ENCODE peak calls at places on chromosomes 3 and 15, in eight cellular contexts. G is GM23338; F is spleen; K is GM20000; M is CD8-positive, alpha-beta T cell; R is uterus; L is fibroblast of mammary gland; E is IMR-90. P is an unnamed sample.

GRCh38 chr3:186413615-186414415 is 51.8 kb upstream of the DGKG start:
- DNase-seq in M (no peak), E (no peak), G (peak), K (no peak), R (peak), F (peak), L (peak), P (no peak)

GRCh38 chr15:82533801-82534200 is 6.5 kb downstream of the RPS17 start:
- DNase-seq in G (no peak), R (no peak), E (no peak), K (no peak), L (no peak), F (no peak), M (no peak), P (no peak)

GRCh38 chr15:79394231-79394630 is 37.9 kb upstream of the MINAR1 start:
- DNase-seq in F (no peak), M (no peak), L (peak), R (no peak), G (no peak), K (no peak), E (peak), P (no peak)

GRCh38 chr15:87322223-87322622 is 934.3 kb downstream of the NTRK3 start:
- DNase-seq in K (no peak), E (no peak), F (no peak), R (no peak), M (no peak), L (no peak), G (no peak), P (no peak)

GRCh38 chr3:20125912-20126311 is 60.1 kb downstream of the SGO1 start:
- DNase-seq in R (no peak), L (peak), F (peak), K (peak), G (no peak), E (no peak), M (no peak), P (no peak)

GRCh38 chr15:37765809-37766208 is 168.6 kb upstream of the TMCO5A start:
- DNase-seq in R (no peak), K (no peak), E (peak), F (no peak), M (no peak), L (peak), G (peak), P (no peak)

GRCh38 chr3:74593152-74593551 is 21.3 kb downstream of the CNTN3 start:
- DNase-seq in R (no peak), K (no peak), L (no peak), M (no peak), G (no peak), E (no peak), F (no peak), P (no peak)

GRCh38 chr15:90184786-90185704 is 16.1 kb upstream of the SEMA4B start:
- DNase-seq in M (peak), F (peak), R (peak), L (no peak), K (peak), G (peak), E (no peak), P (no peak)

GRCh38 chr3:185400866-185401265 is 37.9 kb downstream of the MAP3K13 start:
- DNase-seq in G (no peak), M (no peak), E (no peak), L (no peak), K (no peak), R (no peak), F (no peak), P (no peak)

GRCh38 chr3:99921986-99922385 is 104.3 kb downstream of the CMSS1 start:
- DNase-seq in E (no peak), F (no peak), G (no peak), K (no peak), L (peak), M (no peak), R (no peak), P (no peak)

GRCh38 chr3:197501496-197501878 is 54.3 kb downstream of the BDH1 start:
- DNase-seq in F (no peak), K (no peak), E (peak), L (peak), G (peak), R (no peak), M (no peak), P (no peak)

GRCh38 chr3:73868688-73869315 is 244.1 kb upstream of the PDZRN3 start:
- DNase-seq in E (peak), L (peak), K (no peak), R (peak), M (no peak), F (no peak), G (peak), P (no peak)

GRCh38 chr3:153422314-153422713 is 260.3 kb downstream of the RAP2B start:
- DNase-seq in G (no peak), K (no peak), R (no peak), L (no peak), F (no peak), E (no peak), M (no peak), P (no peak)

GRCh38 chr3:79767953-79768282 is at the start of gene ROBO1:
- DNase-seq in E (no peak), R (no peak), K (no peak), F (no peak), L (no peak), M (no peak), G (peak), P (no peak)

GRCh38 chr3:128382221-128382807 is 84.4 kb downstream of the DNAJB8 start:
- DNase-seq in M (no peak), E (no peak), F (no peak), K (no peak), G (no peak), L (no peak), R (peak), P (no peak)

GRCh38 chr3:139327861-139328260 is 16.0 kb upstream of the MRPS22 start:
- DNase-seq in L (no peak), G (no peak), E (no peak), K (no peak), F (no peak), M (no peak), R (no peak), P (no peak)

GRCh38 chr3:131402391-131403039 is 20.9 kb downstream of the NUDT16 start:
- DNase-seq in F (no peak), L (peak), K (no peak), R (no peak), E (peak), G (no peak), M (no peak), P (no peak)

GRCh38 chr3:47705391-47705790 is 76.3 kb downstream of the SMARCC1 start:
- DNase-seq in M (no peak), G (no peak), L (peak), F (no peak), K (no peak), E (no peak), R (no peak), P (no peak)

GRCh38 chr3:60064210-60065178 is 1014.7 kb upstream of the CFAP20DC start:
- DNase-seq in L (peak), E (peak), K (no peak), F (no peak), G (no peak), M (no peak), R (no peak), P (no peak)

GRCh38 chr15:64982472-64982871 is 7.2 kb downstream of the SPG21 start:
- DNase-seq in F (no peak), E (peak), K (no peak), R (no peak), M (no peak), L (peak), G (no peak), P (no peak)

GRCh38 chr15:49863431-49864205 is 242.8 kb downstream of the DTWD1 start:
- DNase-seq in R (no peak), M (no peak), K (no peak), G (no peak), E (peak), F (no peak), L (peak), P (no peak)

GRCh38 chr3:32098528-32098927 is 7.9 kb upstream of the GPD1L start:
- DNase-seq in K (no peak), E (no peak), G (no peak), M (no peak), F (no peak), L (no peak), R (no peak), P (no peak)

GRCh38 chr3:189355481-189356201 is 183.9 kb downstream of the TPRG1 start:
- DNase-seq in E (peak), K (no peak), G (peak), M (peak), R (no peak), F (no peak), L (peak), P (no peak)

GRCh38 chr3:23406576-23406975 is 203.4 kb downstream of the UBE2E2 start:
- DNase-seq in R (no peak), K (no peak), G (no peak), E (peak), M (no peak), F (no peak), L (no peak), P (no peak)

GRCh38 chr3:177776656-177777055 is 579.4 kb upstream of the TBL1XR1 start:
- DNase-seq in K (no peak), G (peak), E (peak), L (peak), F (no peak), M (no peak), R (no peak), P (no peak)

GRCh38 chr3:101383156-101383575 is 62.8 kb upstream of the IMPG2 start:
- DNase-seq in G (peak), K (no peak), L (peak), R (no peak), M (no peak), E (peak), F (no peak), P (no peak)

GRCh38 chr3:159860727-159861126 is 127.9 kb upstream of the IL12A start:
- DNase-seq in L (no peak), M (no peak), F (no peak), E (no peak), G (no peak), R (no peak), K (no peak), P (no peak)

GRCh38 chr3:50195501-50196252 is 4.3 kb downstream of the GNAT1 start:
- DNase-seq in E (no peak), L (peak), G (no peak), M (no peak), F (no peak), K (no peak), R (no peak), P (no peak)

GRCh38 chr3:37985637-37986320 is 4.8 kb upstream of the VILL start:
- DNase-seq in E (peak), R (no peak), M (no peak), F (peak), K (no peak), G (peak), L (no peak), P (no peak)

GRCh38 chr3:108757404-108757982 is at the start of gene RETNLB:
- DNase-seq in E (no peak), R (no peak), M (no peak), K (no peak), L (no peak), F (no peak), G (no peak), P (no peak)

GRCh38 chr15:75456710-75457109 is 5.2 kb upstream of the SIN3A start:
- DNase-seq in G (peak), M (no peak), K (no peak), R (no peak), E (peak), L (no peak), F (no peak), P (no peak)

GRCh38 chr3:136984837-136985236 is 27.1 kb downstream of the IL20RB start:
- DNase-seq in E (peak), M (no peak), G (no peak), L (no peak), K (no peak), F (no peak), R (no peak), P (no peak)

DNA sequence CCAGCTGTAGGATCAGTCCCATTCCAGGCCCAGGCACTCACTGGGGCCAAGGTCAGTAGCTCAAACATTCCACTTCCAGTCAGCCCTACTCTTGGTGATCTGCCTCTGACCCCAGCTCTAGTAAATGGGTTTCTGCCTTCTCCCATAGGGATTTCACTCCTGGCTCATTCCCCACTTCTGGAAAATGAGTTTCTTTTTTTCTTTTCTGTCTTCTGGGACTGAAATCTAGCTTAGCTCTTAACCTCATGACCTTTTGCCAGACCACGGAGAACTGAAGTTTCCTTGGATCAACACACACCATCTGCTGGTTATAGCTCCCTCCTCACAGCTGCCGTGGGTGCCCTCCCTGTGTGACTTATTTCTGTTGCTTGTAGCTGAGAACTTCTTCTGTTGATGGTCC is 21.3 kb downstream of the MME start:
- DNase-seq in F (no peak), K (no peak), M (no peak), E (peak), L (peak), R (no peak), G (no peak), P (no peak)
- TF ChIP-seq CTCF in F (no peak), K (no peak), M (no peak), E (no peak), L (peak), R (no peak), G (no peak), P (no peak)

GRCh38 chr3:81339040-81339845 is 422.2 kb downstream of the GBE1 start:
- DNase-seq in K (peak), R (no peak), F (no peak), E (peak), M (no peak), G (peak), L (peak), P (no peak)
- TF ChIP-seq CTCF in K (peak), R (no peak), F (peak), E (peak), M (no peak), G (peak), L (peak), P (no peak)

DNA sequence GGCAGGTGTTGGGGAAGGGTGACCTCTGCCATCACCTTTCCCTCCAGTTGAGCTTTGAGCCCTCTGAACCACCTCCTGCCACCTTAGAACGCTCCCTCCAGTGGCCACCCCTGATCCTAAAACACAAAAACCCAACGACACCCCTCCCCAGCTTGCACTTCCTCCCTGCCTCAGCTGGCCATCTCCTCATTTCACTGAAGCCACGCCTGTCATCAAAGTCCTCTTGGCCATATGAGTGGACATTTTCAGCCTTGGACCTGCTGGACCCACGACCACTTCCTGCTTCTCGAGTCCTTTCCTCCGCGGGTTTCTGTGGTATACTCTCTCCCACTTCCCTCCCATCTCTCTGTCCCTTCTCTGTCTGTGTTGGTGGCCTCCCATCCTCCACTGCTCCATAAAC is 48.5 kb upstream of the NR2C2 start:
- DNase-seq in L (no peak), K (no peak), M (no peak), F (no peak), G (no peak), E (no peak), R (no peak), P (no peak)
- TF ChIP-seq CTCF in L (no peak), K (no peak), M (no peak), F (no peak), G (peak), E (no peak), R (no peak), P (no peak)

GRCh38 chr3:8767667-8768363 is 1.6 kb downstream of the OXTR start:
- DNase-seq in L (no peak), F (no peak), K (peak), R (no peak), E (no peak), M (no peak), G (peak), P (no peak)
- TF ChIP-seq CTCF in L (no peak), F (no peak), K (peak), R (no peak), E (no peak), M (no peak), G (peak), P (no peak)

GRCh38 chr3:117398166-117398954 is 688.8 kb downstream of the TUSC7 start:
- DNase-seq in R (no peak), E (no peak), L (no peak), M (no peak), K (no peak), F (no peak), G (peak), P (no peak)
- TF ChIP-seq CTCF in R (no peak), E (no peak), L (no peak), M (no peak), K (no peak), F (no peak), G (peak), P (no peak)

GRCh38 chr3:173249457-173249856 is 108.4 kb upstream of the SPATA16 start:
- DNase-seq in R (no peak), G (no peak), M (no peak), L (no peak), F (peak), K (no peak), E (no peak), P (no peak)
- TF ChIP-seq CTCF in R (no peak), G (no peak), M (no peak), L (no peak), F (no peak), K (no peak), E (no peak), P (no peak)

GRCh38 chr3:135736740-135737139 is 228.8 kb upstream of the PPP2R3A start:
- DNase-seq in L (peak), E (peak), R (no peak), M (no peak), G (peak), F (no peak), K (no peak), P (no peak)
- TF ChIP-seq CTCF in L (peak), E (peak), R (no peak), M (no peak), G (peak), F (no peak), K (no peak), P (no peak)

GRCh38 chr3:62259924-62260323 is 113.4 kb downstream of the FEZF2 start:
- DNase-seq in R (no peak), E (no peak), M (no peak), G (no peak), F (no peak), K (no peak), L (no peak), P (no peak)
- TF ChIP-seq CTCF in R (no peak), E (no peak), M (no peak), G (no peak), F (no peak), K (no peak), L (no peak), P (no peak)

GRCh38 chr3:82012775-82013174 is 251.3 kb upstream of the GBE1 start:
- DNase-seq in K (no peak), M (no peak), R (no peak), G (no peak), E (no peak), F (no peak), L (no peak), P (no peak)
- TF ChIP-seq CTCF in K (no peak), M (no peak), R (no peak), G (no peak), E (peak), F (no peak), L (peak), P (no peak)

P was measured in omental fat pad.